ENCODE peak calls at places on chromosome 11, in four cellular contexts. X is HepG2, H is K562, I is GM12878. E is an unnamed sample.
A peak's percentile ranks its signal among the peaks of the same experiment; 100 is the strongest.

GRCh38 chr11:102476812-102477211 is 24.2 kb upstream of the TMEM123 start:
- DNase-seq in X (peak; percentile 95), H (peak; percentile 43), I (no peak), E (no peak)

GRCh38 chr11:32297629-32298028 is 137.7 kb downstream of the WT1 start:
- DNase-seq in X (no peak), H (peak; percentile 11), I (no peak), E (peak; percentile 14)

GRCh38 chr11:62108017-62108750 is 15.6 kb upstream of the INCENP start:
- DNase-seq in X (peak; percentile 65), H (peak; percentile 49), I (peak; percentile 11), E (peak; percentile 92)

GRCh38 chr11:2093575-2094353 is 45.4 kb downstream of the IGF2 start:
- DNase-seq in X (no peak), H (no peak), I (no peak), E (no peak)

GRCh38 chr11:45063669-45064068 is 82.8 kb upstream of the PRDM11 start:
- DNase-seq in X (no peak), H (no peak), I (no peak), E (no peak)

GRCh38 chr11:34898474-34898873 is 17.7 kb downstream of the APIP start:
- DNase-seq in X (no peak), H (no peak), I (no peak), E (no peak)

GRCh38 chr11:63490551-63491239 is at the start of gene PLAAT5:
- DNase-seq in X (no peak), H (no peak), I (no peak), E (peak; percentile 81)

GRCh38 chr11:6602096-6602940 is 1.1 kb downstream of the RRP8 start:
- DNase-seq in X (no peak), H (no peak), I (no peak), E (no peak)

GRCh38 chr11:128717581-128717980 is 23.7 kb downstream of the FLI1 start:
- DNase-seq in X (no peak), H (no peak), I (no peak), E (no peak)

GRCh38 chr11:66841861-66842260 is 1.4 kb upstream of the RCE1 start:
- DNase-seq in X (no peak), H (no peak), I (no peak), E (no peak)

GRCh38 chr11:22920939-22921565 is 60.8 kb upstream of the CCDC179 start:
- DNase-seq in X (peak; percentile 37), H (peak; percentile 2), I (no peak), E (peak; percentile 81)

GRCh38 chr11:2513441-2513840 is 68.6 kb downstream of the KCNQ1 start:
- DNase-seq in X (no peak), H (peak; percentile 4), I (no peak), E (no peak)

GRCh38 chr11:58301576-58301975 is 33.5 kb upstream of the OR10W1 start:
- DNase-seq in X (no peak), H (no peak), I (no peak), E (no peak)

GRCh38 chr11:71179877-71180276 is 72.5 kb downstream of the SHANK2 start:
- DNase-seq in X (peak; percentile 59), H (no peak), I (no peak), E (no peak)

GRCh38 chr11:69131644-69132300 is 24.0 kb upstream of the SMIM38 start:
- DNase-seq in X (peak; percentile 80), H (peak; percentile 59), I (no peak), E (peak; percentile 96)

GRCh38 chr11:100680070-100680469 is 7.0 kb upstream of the ARHGAP42 start:
- DNase-seq in X (no peak), H (no peak), I (no peak), E (no peak)

GRCh38 chr11:36408476-36409136 is 101.5 kb downstream of the TRAF6 start:
- DNase-seq in X (no peak), H (no peak), I (no peak), E (no peak)

GRCh38 chr11:66607126-66607834 is 9.2 kb upstream of the RBM14 start:
- DNase-seq in X (peak; percentile 82), H (no peak), I (no peak), E (no peak)

GRCh38 chr11:120878781-120879180 is 145.1 kb upstream of the TBCEL start:
- DNase-seq in X (no peak), H (no peak), I (no peak), E (no peak)

GRCh38 chr11:70186936-70187335 is 16.2 kb upstream of the FADD start:
- DNase-seq in X (no peak), H (no peak), I (no peak), E (no peak)

GRCh38 chr11:102436546-102436945 is 16.0 kb downstream of the TMEM123 start:
- DNase-seq in X (no peak), H (no peak), I (no peak), E (no peak)

GRCh38 chr11:59923813-59924212 is 14.4 kb upstream of the OOSP1 start:
- DNase-seq in X (no peak), H (no peak), I (no peak), E (peak; percentile 47)

GRCh38 chr11:130428692-130429681 is 578 bp upstream of the ADAMTS8 start:
- DNase-seq in X (no peak), H (no peak), I (no peak), E (peak; percentile 41)

GRCh38 chr11:111951565-111951964 is 14.4 kb downstream of the DIXDC1 start:
- DNase-seq in X (no peak), H (no peak), I (no peak), E (no peak)

GRCh38 chr11:67030976-67031375 is 8.0 kb downstream of the SYT12 start:
- DNase-seq in X (no peak), H (no peak), I (no peak), E (no peak)

GRCh38 chr11:93542753-93543246 is 391 bp downstream of the SMCO4 start:
- DNase-seq in X (no peak), H (peak; percentile 39), I (no peak), E (no peak)

GRCh38 chr11:14578551-14578956 is 58.4 kb upstream of the PSMA1 start:
- DNase-seq in X (peak; percentile 82), H (peak; percentile 41), I (peak; percentile 65), E (no peak)

GRCh38 chr11:44178381-44178780 is 82.9 kb downstream of the EXT2 start:
- DNase-seq in X (no peak), H (peak; percentile 21), I (no peak), E (peak; percentile 61)

GRCh38 chr11:34492806-34493414 is 20.7 kb downstream of the ELF5 start:
- DNase-seq in X (peak; percentile 68), H (peak; percentile 65), I (no peak), E (peak; percentile 87)

DNA sequence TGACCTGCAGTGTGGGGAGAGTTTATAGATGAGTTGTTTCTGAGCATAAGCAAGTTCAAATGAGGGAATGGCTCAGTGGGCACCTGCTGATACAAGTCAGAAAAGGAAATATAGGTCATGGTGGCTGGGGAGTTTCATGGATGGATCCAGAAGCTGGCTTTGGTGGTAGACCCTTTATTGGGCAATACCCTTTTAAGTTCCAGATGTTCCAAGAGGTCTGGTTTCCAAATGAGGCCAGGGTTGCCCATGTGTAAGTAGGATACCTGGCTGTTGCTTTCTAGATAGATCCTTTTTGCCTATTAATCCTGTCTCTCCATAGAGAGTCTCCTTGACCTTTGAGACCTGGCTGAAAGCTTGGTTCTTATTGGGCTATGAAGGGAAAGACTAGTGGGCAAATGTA is 2.2 kb downstream of the STIM1 start:
- DNase-seq in X (peak; percentile 48), H (no peak), I (no peak), E (no peak)
- H3K27ac ChIP-seq in X (no peak overlapping the region), H (peak overlapping the region; percentile 72), I (peak overlapping the region; percentile 79), E (no peak overlapping the region)

DNA sequence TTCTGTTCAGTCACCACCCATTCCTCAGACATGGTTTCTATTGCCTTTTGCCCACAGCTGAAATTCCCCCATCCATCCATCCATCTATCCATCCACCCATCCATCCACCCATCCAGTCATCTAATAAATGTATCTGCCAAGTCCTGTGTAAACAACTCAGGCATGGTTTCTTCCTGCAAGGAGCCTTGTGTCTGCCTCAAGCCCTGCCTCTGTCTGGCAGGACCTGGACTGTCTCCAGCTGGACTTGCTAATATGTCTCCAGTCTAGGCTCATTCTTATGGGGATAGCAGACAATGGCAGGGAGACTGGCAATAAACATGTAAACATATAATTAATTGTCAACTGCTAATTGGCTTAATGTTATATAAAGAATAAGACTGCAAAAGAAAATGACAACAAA is 64.7 kb upstream of the AMPD3 start:
- DNase-seq in X (no peak), H (no peak), I (no peak), E (no peak)
- TF ChIP-seq POLR2AphosphoS5 in X (no peak), H (no peak), I (no peak), E (no peak)

DNA sequence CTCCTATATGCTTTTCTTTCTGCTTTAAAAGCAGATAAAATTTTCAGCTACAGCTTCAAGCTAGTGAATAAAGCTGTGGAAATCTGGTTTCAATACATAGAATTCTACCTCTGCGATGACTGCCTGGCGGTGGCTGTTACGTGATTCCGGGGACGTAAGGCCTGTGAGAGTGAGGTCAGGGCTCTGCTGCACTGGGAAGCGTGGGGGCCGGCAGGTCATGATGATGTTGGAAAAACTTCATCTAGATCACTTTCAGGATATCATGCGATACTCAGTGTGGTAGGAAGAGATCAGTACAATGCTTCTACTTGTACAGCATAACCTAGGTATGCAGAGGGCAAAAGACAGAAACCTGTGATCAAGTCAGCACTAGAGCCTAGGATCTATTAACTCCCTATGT is 546.8 kb upstream of the B3GAT1 start:
- DNase-seq in X (no peak), H (no peak), I (no peak), E (no peak)
- TF ChIP-seq JUNB in X (no peak), H (no peak), I (no peak), E (no peak)

DNA sequence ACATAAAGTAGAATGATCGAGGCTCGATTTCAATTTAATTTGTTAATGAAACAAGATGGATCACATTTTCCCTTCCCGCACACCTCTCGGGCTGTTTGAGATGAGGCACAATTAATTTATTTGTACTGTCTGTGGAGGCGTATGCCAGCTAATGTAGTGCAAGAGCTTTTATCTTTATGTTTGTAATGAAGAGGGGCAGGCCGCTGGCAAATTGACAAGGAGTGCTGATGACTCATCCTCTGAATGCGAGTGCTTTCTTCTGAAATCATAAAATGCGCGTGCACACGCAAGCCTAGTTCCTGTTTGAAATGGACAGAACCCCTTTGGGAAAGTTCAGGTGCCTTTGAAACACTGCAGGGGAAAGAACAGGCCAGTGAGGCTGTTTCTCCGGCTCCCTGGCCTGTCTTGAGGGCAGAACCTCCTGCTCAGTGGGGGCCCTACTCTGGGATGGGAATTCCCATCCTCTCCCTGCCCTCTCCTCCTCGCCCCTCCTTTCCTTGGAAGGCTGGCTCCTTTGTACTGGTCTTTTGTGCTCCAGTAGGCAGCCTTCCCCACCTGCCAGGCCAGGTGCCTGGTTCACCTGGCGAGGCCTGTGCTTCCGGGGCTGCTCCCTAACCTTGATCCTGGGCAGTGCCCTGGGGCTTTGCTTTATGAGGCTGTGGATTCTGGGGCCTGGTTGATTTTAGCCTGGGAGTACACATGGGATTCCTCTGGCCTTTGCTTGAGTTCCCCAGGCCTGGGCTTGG is 50.3 kb downstream of the TEAD1 start:
- DNase-seq in X (peak; percentile 64), H (peak; percentile 82), I (no peak), E (peak; percentile 95)
- H3K27ac ChIP-seq in X (peak overlapping the region; percentile 28), H (peak overlapping the region; percentile 52), I (no peak overlapping the region), E (peak overlapping the region; percentile 85)

GRCh38 chr11:132142102-132142501 is 771.7 kb downstream of the NTM start:
- DNase-seq in X (no peak), H (no peak), I (no peak), E (no peak)

GRCh38 chr11:132142554-132142953 is 772.1 kb downstream of the NTM start:
- DNase-seq in X (no peak), H (no peak), I (no peak), E (no peak)

GRCh38 chr11:132147464-132147863 is 777.0 kb downstream of the NTM start:
- DNase-seq in X (no peak), H (no peak), I (no peak), E (no peak)
- TF ChIP-seq POLR2AphosphoS5 in X (no peak), H (no peak), I (no peak), E (no peak)